ENCODE peak calls at places on chromosomes 6 and 20, in seven cellular contexts. One of them, this sample, is unnamed.

GRCh38 chr6:107075951-107076381 is 39.3 kb downstream of the BEND3 start:
- DNase-seq in pancreas: no peak
- DNase-seq in sigmoid colon: peak; percentile 40
- DNase-seq in SK-N-SH: no peak
- DNase-seq in IMR-90: peak; percentile 15
- DNase-seq in OCI-LY7: peak; percentile 46
- DNase-seq in PC-3: peak; percentile 11
- DNase-seq in this sample: peak; percentile 66

GRCh38 chr6:90175627-90176538 is 120.8 kb downstream of the BACH2 start:
- DNase-seq in pancreas: no peak
- DNase-seq in sigmoid colon: no peak
- DNase-seq in SK-N-SH: no peak
- DNase-seq in IMR-90: no peak
- DNase-seq in OCI-LY7: no peak
- DNase-seq in PC-3: no peak
- DNase-seq in this sample: no peak

GRCh38 chr6:70135219-70135769 is 167.6 kb downstream of the COL9A1 start:
- DNase-seq in pancreas: peak; percentile 63
- DNase-seq in sigmoid colon: no peak
- DNase-seq in SK-N-SH: no peak
- DNase-seq in IMR-90: no peak
- DNase-seq in OCI-LY7: no peak
- DNase-seq in PC-3: no peak
- DNase-seq in this sample: no peak

GRCh38 chr6:128368213-128369000 is 152.0 kb downstream of the PTPRK start:
- DNase-seq in pancreas: no peak
- DNase-seq in sigmoid colon: no peak
- DNase-seq in SK-N-SH: no peak
- DNase-seq in IMR-90: no peak
- DNase-seq in OCI-LY7: no peak
- DNase-seq in PC-3: peak; percentile 81
- DNase-seq in this sample: no peak

GRCh38 chr6:12354499-12354898 is 64.3 kb downstream of the EDN1 start:
- DNase-seq in pancreas: no peak
- DNase-seq in sigmoid colon: no peak
- DNase-seq in SK-N-SH: no peak
- DNase-seq in IMR-90: peak; percentile 47
- DNase-seq in OCI-LY7: peak; percentile 36
- DNase-seq in PC-3: no peak
- DNase-seq in this sample: peak; percentile 86

GRCh38 chr20:61804896-61805295 is 260.8 kb downstream of the TAF4 start:
- DNase-seq in pancreas: no peak
- DNase-seq in sigmoid colon: no peak
- DNase-seq in SK-N-SH: no peak
- DNase-seq in IMR-90: no peak
- DNase-seq in OCI-LY7: no peak
- DNase-seq in PC-3: no peak
- DNase-seq in this sample: no peak

GRCh38 chr6:35044145-35044745 is 96.9 kb downstream of the TCP11 start:
- DNase-seq in pancreas: peak; percentile 61
- DNase-seq in sigmoid colon: peak; percentile 79
- DNase-seq in SK-N-SH: no peak
- DNase-seq in IMR-90: no peak
- DNase-seq in OCI-LY7: no peak
- DNase-seq in PC-3: peak; percentile 65
- DNase-seq in this sample: peak; percentile 73

GRCh38 chr20:49938173-49939163 is 2.3 kb downstream of the RNF114 start:
- DNase-seq in pancreas: peak; percentile 47
- DNase-seq in sigmoid colon: peak; percentile 83
- DNase-seq in SK-N-SH: peak; percentile 76
- DNase-seq in IMR-90: peak; percentile 82
- DNase-seq in OCI-LY7: no peak
- DNase-seq in PC-3: peak; percentile 40
- DNase-seq in this sample: peak; percentile 87

GRCh38 chr6:133890941-133891813 is 2.3 kb downstream of the TCF21 start:
- DNase-seq in pancreas: no peak
- DNase-seq in sigmoid colon: peak; percentile 73
- DNase-seq in SK-N-SH: peak; percentile 59
- DNase-seq in IMR-90: peak; percentile 39
- DNase-seq in OCI-LY7: no peak
- DNase-seq in PC-3: no peak
- DNase-seq in this sample: peak; percentile 44

GRCh38 chr6:128208851-128209580 is 308.2 kb upstream of the THEMIS start:
- DNase-seq in pancreas: no peak
- DNase-seq in sigmoid colon: no peak
- DNase-seq in SK-N-SH: no peak
- DNase-seq in IMR-90: peak; percentile 70
- DNase-seq in OCI-LY7: no peak
- DNase-seq in PC-3: peak; percentile 40
- DNase-seq in this sample: no peak

GRCh38 chr6:164247106-164247505 is 832.6 kb downstream of the QKI start:
- DNase-seq in pancreas: no peak
- DNase-seq in sigmoid colon: no peak
- DNase-seq in SK-N-SH: no peak
- DNase-seq in IMR-90: no peak
- DNase-seq in OCI-LY7: no peak
- DNase-seq in PC-3: peak; percentile 29
- DNase-seq in this sample: no peak

GRCh38 chr20:24653306-24653705 is 183.9 kb downstream of the SYNDIG1 start:
- DNase-seq in pancreas: no peak
- DNase-seq in sigmoid colon: peak; percentile 17
- DNase-seq in SK-N-SH: no peak
- DNase-seq in IMR-90: peak; percentile 27
- DNase-seq in OCI-LY7: no peak
- DNase-seq in PC-3: peak; percentile 41
- DNase-seq in this sample: no peak

GRCh38 chr6:109718991-109719390 is 27.9 kb downstream of the FIG4 start:
- DNase-seq in pancreas: no peak
- DNase-seq in sigmoid colon: no peak
- DNase-seq in SK-N-SH: no peak
- DNase-seq in IMR-90: peak; percentile 34
- DNase-seq in OCI-LY7: no peak
- DNase-seq in PC-3: no peak
- DNase-seq in this sample: no peak

GRCh38 chr20:54000914-54001313 is 69.5 kb downstream of the BCAS1 start:
- DNase-seq in pancreas: no peak
- DNase-seq in sigmoid colon: no peak
- DNase-seq in SK-N-SH: no peak
- DNase-seq in IMR-90: no peak
- DNase-seq in OCI-LY7: no peak
- DNase-seq in PC-3: no peak
- DNase-seq in this sample: no peak

GRCh38 chr20:25257756-25258462 is 10.0 kb downstream of the PYGB start:
- DNase-seq in pancreas: no peak
- DNase-seq in sigmoid colon: no peak
- DNase-seq in SK-N-SH: no peak
- DNase-seq in IMR-90: no peak
- DNase-seq in OCI-LY7: no peak
- DNase-seq in PC-3: no peak
- DNase-seq in this sample: no peak

DNA sequence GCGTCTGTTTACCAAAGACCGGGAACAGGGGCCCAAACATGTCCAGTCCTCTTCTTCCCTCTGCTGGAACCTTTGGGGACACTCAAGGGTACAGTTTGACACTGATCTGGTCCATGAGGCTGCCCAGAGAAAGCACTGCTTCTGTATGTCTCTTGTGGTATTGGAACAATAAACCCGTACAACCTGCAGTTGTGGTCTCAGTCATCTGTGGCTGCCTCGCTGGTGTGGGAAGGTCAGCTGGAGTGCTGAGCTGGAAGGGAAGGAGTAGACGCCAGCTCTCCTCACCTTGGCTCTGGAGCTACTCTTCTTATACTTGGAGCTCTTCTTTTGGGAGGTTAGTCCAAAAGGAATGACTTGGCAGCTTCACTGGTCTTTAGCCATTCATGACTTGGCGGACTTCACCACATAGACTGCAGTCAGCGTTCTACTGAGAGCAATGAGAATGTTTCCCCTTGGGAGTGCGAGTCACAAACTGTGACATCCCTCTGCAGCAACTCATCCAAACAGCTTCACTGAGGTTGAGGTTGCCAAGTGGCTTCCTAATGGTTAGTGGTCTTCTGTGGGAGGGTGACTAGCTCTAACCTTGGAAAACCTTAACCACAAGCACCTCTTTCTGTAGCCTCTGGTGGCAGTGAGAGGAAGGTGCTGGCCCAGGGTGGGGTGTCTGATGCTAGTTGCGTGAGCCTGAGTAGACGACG is 81.2 kb downstream of the ASXL1 start:
- DNase-seq in pancreas: no peak
- DNase-seq in sigmoid colon: peak; percentile 44
- DNase-seq in SK-N-SH: no peak
- DNase-seq in IMR-90: peak; percentile 92
- DNase-seq in OCI-LY7: no peak
- DNase-seq in PC-3: no peak
- DNase-seq in this sample: no peak
- H3K36me3 ChIP-seq in pancreas: peaks cover 23% of the 10 kb centered on the region
- H3K36me3 ChIP-seq in sigmoid colon: peaks cover 37% of the 10 kb centered on the region
- H3K36me3 ChIP-seq in SK-N-SH: peaks cover 62% of the 10 kb centered on the region
- H3K36me3 ChIP-seq in IMR-90: peaks cover 62% of the 10 kb centered on the region
- H3K36me3 ChIP-seq in OCI-LY7: peaks cover 61% of the 10 kb centered on the region
- H3K36me3 ChIP-seq in PC-3: peaks cover 49% of the 10 kb centered on the region
- H3K36me3 ChIP-seq in this sample: peaks cover 37% of the 10 kb centered on the region

DNA sequence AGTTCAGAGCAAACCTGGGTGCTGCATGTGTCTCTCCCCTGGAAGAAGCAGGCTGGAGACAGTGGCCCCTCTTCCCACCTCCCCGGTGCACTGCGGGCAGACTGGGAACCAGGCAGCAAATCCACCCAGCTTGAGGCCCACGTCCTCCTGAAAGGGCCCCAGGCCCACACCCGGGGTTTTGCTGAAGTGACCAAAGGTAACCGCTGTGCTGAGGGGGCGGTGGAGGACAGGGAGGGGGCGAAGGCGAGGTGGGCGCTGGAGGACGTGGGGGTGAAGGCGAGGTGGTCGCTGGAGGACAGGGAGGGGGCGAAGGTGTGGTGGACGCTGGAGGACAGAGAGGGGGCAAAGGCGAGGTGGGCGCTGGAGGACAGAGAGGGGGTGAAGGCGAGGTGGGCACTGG is 1.8 kb upstream of the BIRC7 start:
- DNase-seq in pancreas: no peak
- DNase-seq in sigmoid colon: no peak
- DNase-seq in SK-N-SH: no peak
- DNase-seq in IMR-90: no peak
- DNase-seq in OCI-LY7: no peak
- DNase-seq in PC-3: no peak
- DNase-seq in this sample: no peak
- H3K27ac ChIP-seq in pancreas: no peak overlapping the region
- H3K27ac ChIP-seq in sigmoid colon: no peak overlapping the region
- H3K27ac ChIP-seq in SK-N-SH: no peak overlapping the region
- H3K27ac ChIP-seq in IMR-90: no peak overlapping the region
- H3K27ac ChIP-seq in OCI-LY7: no peak overlapping the region
- H3K27ac ChIP-seq in PC-3: no peak overlapping the region
- H3K27ac ChIP-seq in this sample: no peak overlapping the region

DNA sequence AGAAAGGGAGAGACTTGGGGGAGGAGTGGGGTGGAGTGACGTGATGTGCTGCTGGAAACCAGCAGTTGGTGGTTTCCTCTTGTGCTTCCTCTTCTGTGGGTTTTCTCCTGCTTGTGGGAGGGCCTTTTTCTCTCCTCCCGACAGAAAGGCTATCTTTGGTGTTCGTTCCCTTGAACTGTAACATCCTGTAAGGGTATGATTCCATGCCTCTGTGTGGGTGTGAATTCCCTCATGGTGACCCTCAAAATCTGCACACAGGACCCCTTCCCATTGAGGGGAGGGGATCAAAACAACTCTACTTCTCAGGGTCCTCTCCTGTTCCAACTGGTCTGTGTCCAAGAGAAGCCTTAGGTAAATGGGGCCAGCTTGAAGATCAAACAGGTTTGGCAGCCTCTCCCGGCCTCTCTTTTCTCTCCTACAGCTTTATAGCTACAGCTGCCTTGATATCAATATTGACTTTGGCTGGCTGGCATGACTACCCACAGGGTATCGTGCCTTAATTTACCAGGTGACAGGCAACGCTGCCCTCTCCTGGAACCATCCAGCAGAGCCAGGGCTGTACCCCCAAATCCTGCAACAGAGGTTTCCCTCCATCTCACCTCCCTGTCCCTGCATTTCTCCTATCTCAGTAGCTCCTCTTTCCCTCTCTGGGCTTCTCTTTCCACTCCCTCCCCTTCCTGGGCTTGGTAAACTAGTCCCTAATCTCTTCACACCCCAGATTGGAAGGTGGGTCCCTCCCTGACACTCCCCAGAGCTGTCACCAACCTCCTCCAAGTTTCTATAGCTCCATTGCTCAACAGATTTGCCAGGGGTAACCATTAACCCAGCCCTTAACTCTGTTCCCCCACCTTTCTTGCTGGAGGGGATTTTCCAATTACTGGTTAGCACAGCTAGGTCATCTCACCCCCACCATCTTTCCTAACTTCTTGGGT is 1.5 kb upstream of the MSH5 start:
- DNase-seq in pancreas: peak; percentile 55
- DNase-seq in sigmoid colon: no peak
- DNase-seq in SK-N-SH: no peak
- DNase-seq in IMR-90: peak; percentile 89
- DNase-seq in OCI-LY7: peak; percentile 82
- DNase-seq in PC-3: peak; percentile 73
- DNase-seq in this sample: peak; percentile 24
- TF ChIP-seq CTCF in pancreas: no peak
- TF ChIP-seq CTCF in sigmoid colon: no peak
- TF ChIP-seq CTCF in SK-N-SH: peak; percentile 55
- TF ChIP-seq CTCF in IMR-90: peak; percentile 30
- TF ChIP-seq CTCF in OCI-LY7: peak; percentile 68
- TF ChIP-seq CTCF in PC-3: peak; percentile 31
- TF ChIP-seq CTCF in this sample: peak; percentile 29

GRCh38 chr20:10671221-10671849 is 2.5 kb downstream of the JAG1 start:
- DNase-seq in pancreas: peak; percentile 86
- DNase-seq in sigmoid colon: peak; percentile 97
- DNase-seq in SK-N-SH: peak; percentile 71
- DNase-seq in IMR-90: peak; percentile 94
- DNase-seq in OCI-LY7: peak; percentile 28
- DNase-seq in PC-3: peak; percentile 95
- DNase-seq in this sample: peak; percentile 95
- H3K36me3 ChIP-seq in pancreas: no peaks in the 10 kb centered on the region
- H3K36me3 ChIP-seq in sigmoid colon: peaks cover 8% of the 10 kb centered on the region
- H3K36me3 ChIP-seq in SK-N-SH: peaks cover 40% of the 10 kb centered on the region
- H3K36me3 ChIP-seq in IMR-90: peaks cover 25% of the 10 kb centered on the region
- H3K36me3 ChIP-seq in OCI-LY7: no peaks in the 10 kb centered on the region
- H3K36me3 ChIP-seq in PC-3: peaks cover 59% of the 10 kb centered on the region
- H3K36me3 ChIP-seq in this sample: no peaks in the 10 kb centered on the region

This sample was measured in cardiac muscle cell.